ENCODE peak calls at places on chromosomes 3 and 15, in five cellular contexts. One of them, this sample, is unnamed.

GRCh38 chr3:45817788-45818523 is 21.6 kb upstream of the SLC6A20 start:
- DNase-seq in mesendoderm: no peak
- DNase-seq in neuronal stem cell: no peak
- DNase-seq in H1: no peak
- DNase-seq in mesenchymal stem cell: peak; percentile 94
- DNase-seq in this sample: no peak

GRCh38 chr3:64505419-64505818 is 182.4 kb downstream of the ADAMTS9 start:
- DNase-seq in mesendoderm: no peak
- DNase-seq in neuronal stem cell: no peak
- DNase-seq in H1: no peak
- DNase-seq in mesenchymal stem cell: no peak
- DNase-seq in this sample: no peak

GRCh38 chr3:77460326-77460725 is 420.4 kb downstream of the ROBO2 start:
- DNase-seq in mesendoderm: peak; percentile 27
- DNase-seq in neuronal stem cell: no peak
- DNase-seq in H1: no peak
- DNase-seq in mesenchymal stem cell: no peak
- DNase-seq in this sample: no peak

GRCh38 chr3:66110840-66111239 is 72.1 kb upstream of the MAGI1 start:
- DNase-seq in mesendoderm: peak; percentile 77
- DNase-seq in neuronal stem cell: no peak
- DNase-seq in H1: no peak
- DNase-seq in mesenchymal stem cell: no peak
- DNase-seq in this sample: peak; percentile 50

GRCh38 chr3:194235160-194235559 is 99.2 kb downstream of the HES1 start:
- DNase-seq in mesendoderm: no peak
- DNase-seq in neuronal stem cell: no peak
- DNase-seq in H1: peak; percentile 17
- DNase-seq in mesenchymal stem cell: no peak
- DNase-seq in this sample: no peak

GRCh38 chr15:34790121-34790520 is 5.2 kb downstream of the ACTC1 start:
- DNase-seq in mesendoderm: no peak
- DNase-seq in neuronal stem cell: no peak
- DNase-seq in H1: no peak
- DNase-seq in mesenchymal stem cell: no peak
- DNase-seq in this sample: no peak

GRCh38 chr15:60591491-60592385 is 112.8 kb upstream of the ICE2 start:
- DNase-seq in mesendoderm: peak; percentile 74
- DNase-seq in neuronal stem cell: peak; percentile 57
- DNase-seq in H1: peak; percentile 80
- DNase-seq in mesenchymal stem cell: peak; percentile 36
- DNase-seq in this sample: peak; percentile 61

GRCh38 chr3:138946554-138947302 is at the start of the genes FOXL2 and FOXL2NB:
- DNase-seq in mesendoderm: peak; percentile 87
- DNase-seq in neuronal stem cell: peak; percentile 57
- DNase-seq in H1: peak; percentile 79
- DNase-seq in mesenchymal stem cell: peak; percentile 47
- DNase-seq in this sample: peak; percentile 86

GRCh38 chr3:126104028-126104635 is 20.2 kb upstream of the SLC41A3 start:
- DNase-seq in mesendoderm: no peak
- DNase-seq in neuronal stem cell: no peak
- DNase-seq in H1: no peak
- DNase-seq in mesenchymal stem cell: no peak
- DNase-seq in this sample: no peak

GRCh38 chr3:185823280-185824044 is 1.4 kb downstream of the IGF2BP2 start:
- DNase-seq in mesendoderm: peak; percentile 60
- DNase-seq in neuronal stem cell: no peak
- DNase-seq in H1: peak; percentile 69
- DNase-seq in mesenchymal stem cell: peak; percentile 69
- DNase-seq in this sample: no peak

GRCh38 chr15:59438891-59439290 is 905 bp downstream of the FAM81A start:
- DNase-seq in mesendoderm: no peak
- DNase-seq in neuronal stem cell: no peak
- DNase-seq in H1: no peak
- DNase-seq in mesenchymal stem cell: peak; percentile 1
- DNase-seq in this sample: no peak

GRCh38 chr3:174101244-174101643 is 703.7 kb downstream of the NLGN1 start:
- DNase-seq in mesendoderm: no peak
- DNase-seq in neuronal stem cell: no peak
- DNase-seq in H1: no peak
- DNase-seq in mesenchymal stem cell: peak; percentile 41
- DNase-seq in this sample: no peak

GRCh38 chr3:63303238-63303637 is 25.1 kb downstream of the SYNPR start:
- DNase-seq in mesendoderm: no peak
- DNase-seq in neuronal stem cell: no peak
- DNase-seq in H1: no peak
- DNase-seq in mesenchymal stem cell: no peak
- DNase-seq in this sample: no peak

GRCh38 chr3:155064920-155065319 is 15.2 kb upstream of the MME start:
- DNase-seq in mesendoderm: no peak
- DNase-seq in neuronal stem cell: no peak
- DNase-seq in H1: no peak
- DNase-seq in mesenchymal stem cell: peak; percentile 65
- DNase-seq in this sample: no peak

GRCh38 chr3:128151758-128152274 is 1.5 kb upstream of the EEFSEC start:
- DNase-seq in mesendoderm: no peak
- DNase-seq in neuronal stem cell: no peak
- DNase-seq in H1: no peak
- DNase-seq in mesenchymal stem cell: no peak
- DNase-seq in this sample: no peak

GRCh38 chr3:45038096-45038455 is 12.0 kb downstream of the CLEC3B start:
- DNase-seq in mesendoderm: no peak
- DNase-seq in neuronal stem cell: no peak
- DNase-seq in H1: no peak
- DNase-seq in mesenchymal stem cell: no peak
- DNase-seq in this sample: no peak

GRCh38 chr3:62255758-62256157 is 117.6 kb downstream of the FEZF2 start:
- DNase-seq in mesendoderm: no peak
- DNase-seq in neuronal stem cell: no peak
- DNase-seq in H1: no peak
- DNase-seq in mesenchymal stem cell: no peak
- DNase-seq in this sample: no peak

GRCh38 chr3:40573985-40574384 is 49.2 kb downstream of the ZNF621 start:
- DNase-seq in mesendoderm: no peak
- DNase-seq in neuronal stem cell: no peak
- DNase-seq in H1: no peak
- DNase-seq in mesenchymal stem cell: no peak
- DNase-seq in this sample: no peak

GRCh38 chr15:63945838-63946298 is 100.4 kb downstream of the DAPK2 start:
- DNase-seq in mesendoderm: peak; percentile 7
- DNase-seq in neuronal stem cell: no peak
- DNase-seq in H1: peak; percentile 47
- DNase-seq in mesenchymal stem cell: no peak
- DNase-seq in this sample: peak; percentile 37

GRCh38 chr3:23004971-23005370 is 198.2 kb upstream of the UBE2E2 start:
- DNase-seq in mesendoderm: no peak
- DNase-seq in neuronal stem cell: no peak
- DNase-seq in H1: no peak
- DNase-seq in mesenchymal stem cell: peak; percentile 46
- DNase-seq in this sample: no peak

GRCh38 chr15:47390208-47390765 is 327.0 kb upstream of the SEMA6D start:
- DNase-seq in mesendoderm: no peak
- DNase-seq in neuronal stem cell: no peak
- DNase-seq in H1: no peak
- DNase-seq in mesenchymal stem cell: no peak
- DNase-seq in this sample: no peak

GRCh38 chr3:128523591-128523990 is 30.6 kb upstream of the GATA2 start:
- DNase-seq in mesendoderm: no peak
- DNase-seq in neuronal stem cell: no peak
- DNase-seq in H1: no peak
- DNase-seq in mesenchymal stem cell: no peak
- DNase-seq in this sample: no peak

GRCh38 chr3:196165850-196166249 is 45.4 kb downstream of the ZDHHC19 start:
- DNase-seq in mesendoderm: no peak
- DNase-seq in neuronal stem cell: no peak
- DNase-seq in H1: no peak
- DNase-seq in mesenchymal stem cell: no peak
- DNase-seq in this sample: no peak

GRCh38 chr15:63444607-63445006 is 59.8 kb upstream of the USP3 start:
- DNase-seq in mesendoderm: no peak
- DNase-seq in neuronal stem cell: no peak
- DNase-seq in H1: no peak
- DNase-seq in mesenchymal stem cell: no peak
- DNase-seq in this sample: no peak

GRCh38 chr15:54990793-54991192 is 205.9 kb downstream of the RSL24D1 start:
- DNase-seq in mesendoderm: peak; percentile 59
- DNase-seq in neuronal stem cell: no peak
- DNase-seq in H1: no peak
- DNase-seq in mesenchymal stem cell: no peak
- DNase-seq in this sample: no peak

GRCh38 chr3:85781806-85782205 is 823.0 kb downstream of the CADM2 start:
- DNase-seq in mesendoderm: no peak
- DNase-seq in neuronal stem cell: no peak
- DNase-seq in H1: no peak
- DNase-seq in mesenchymal stem cell: no peak
- DNase-seq in this sample: no peak

GRCh38 chr15:77066961-77067690 is 3.8 kb downstream of the TSPAN3 start:
- DNase-seq in mesendoderm: no peak
- DNase-seq in neuronal stem cell: no peak
- DNase-seq in H1: no peak
- DNase-seq in mesenchymal stem cell: peak; percentile 39
- DNase-seq in this sample: no peak

GRCh38 chr3:41638381-41638780 is 323.5 kb downstream of the ULK4 start:
- DNase-seq in mesendoderm: no peak
- DNase-seq in neuronal stem cell: no peak
- DNase-seq in H1: no peak
- DNase-seq in mesenchymal stem cell: no peak
- DNase-seq in this sample: no peak

GRCh38 chr3:119973276-119973675 is 121.0 kb downstream of the GSK3B start:
- DNase-seq in mesendoderm: peak; percentile 67
- DNase-seq in neuronal stem cell: no peak
- DNase-seq in H1: no peak
- DNase-seq in mesenchymal stem cell: no peak
- DNase-seq in this sample: no peak

GRCh38 chr15:92118162-92118935 is 264.8 kb downstream of the SLCO3A1 start:
- DNase-seq in mesendoderm: peak; percentile 73
- DNase-seq in neuronal stem cell: no peak
- DNase-seq in H1: no peak
- DNase-seq in mesenchymal stem cell: no peak
- DNase-seq in this sample: peak; percentile 65

GRCh38 chr15:68821190-68821897 is 649 bp upstream of the ANP32A start:
- DNase-seq in mesendoderm: no peak
- DNase-seq in neuronal stem cell: peak; percentile 20
- DNase-seq in H1: no peak
- DNase-seq in mesenchymal stem cell: peak; percentile 13
- DNase-seq in this sample: no peak
- H4K8ac ChIP-seq in mesendoderm: no peak overlapping the region
- H4K8ac ChIP-seq in neuronal stem cell: no peak overlapping the region
- H4K8ac ChIP-seq in H1: peak overlapping the region; percentile 57
- H4K8ac ChIP-seq in mesenchymal stem cell: no peak overlapping the region
- H4K8ac ChIP-seq in this sample: no peak overlapping the region

GRCh38 chr3:71636482-71636881 is 53.0 kb upstream of the FOXP1 start:
- DNase-seq in mesendoderm: no peak
- DNase-seq in neuronal stem cell: no peak
- DNase-seq in H1: no peak
- DNase-seq in mesenchymal stem cell: no peak
- DNase-seq in this sample: no peak
- H3K4me2 ChIP-seq in mesendoderm: no peak overlapping the region
- H3K4me2 ChIP-seq in neuronal stem cell: no peak overlapping the region
- H3K4me2 ChIP-seq in H1: no peak overlapping the region
- H3K4me2 ChIP-seq in mesenchymal stem cell: no peak overlapping the region
- H3K4me2 ChIP-seq in this sample: no peak overlapping the region

DNA sequence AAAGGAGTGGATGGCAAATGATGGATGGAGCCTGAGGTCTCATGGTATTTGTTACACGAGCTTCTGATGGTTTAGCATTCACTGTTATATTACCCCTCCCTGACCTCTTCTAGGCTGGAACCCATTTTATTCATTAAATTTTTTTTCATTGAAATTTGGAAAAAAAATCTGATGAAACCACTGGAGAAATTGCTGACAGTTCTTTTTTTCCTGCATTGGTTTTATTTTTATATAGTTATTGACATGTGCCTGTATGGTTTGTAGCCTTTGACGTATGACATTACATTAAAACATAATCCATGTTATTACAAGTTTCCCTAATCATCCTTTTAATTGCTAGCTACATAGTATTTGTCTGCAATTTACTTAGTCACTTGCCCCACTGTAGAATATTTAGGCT is 81.8 kb downstream of the CLDN11 start:
- DNase-seq in mesendoderm: no peak
- DNase-seq in neuronal stem cell: no peak
- DNase-seq in H1: no peak
- DNase-seq in mesenchymal stem cell: no peak
- DNase-seq in this sample: no peak
- H2AK5ac ChIP-seq in mesendoderm: no peak overlapping the region
- H2AK5ac ChIP-seq in neuronal stem cell: no peak overlapping the region
- H2AK5ac ChIP-seq in H1: no peak overlapping the region
- H2AK5ac ChIP-seq in mesenchymal stem cell: no peak overlapping the region
- H2AK5ac ChIP-seq in this sample: no peak overlapping the region

GRCh38 chr15:39124155-39124924 is 456.5 kb upstream of the THBS1 start:
- DNase-seq in mesendoderm: no peak
- DNase-seq in neuronal stem cell: no peak
- DNase-seq in H1: no peak
- DNase-seq in mesenchymal stem cell: no peak
- DNase-seq in this sample: no peak
- H4K8ac ChIP-seq in mesendoderm: no peak overlapping the region
- H4K8ac ChIP-seq in neuronal stem cell: no peak overlapping the region
- H4K8ac ChIP-seq in H1: no peak overlapping the region
- H4K8ac ChIP-seq in mesenchymal stem cell: peak overlapping the region; percentile 10
- H4K8ac ChIP-seq in this sample: no peak overlapping the region

GRCh38 chr15:73926191-73927002 is at the start of gene LOXL1:
- DNase-seq in mesendoderm: peak; percentile 90
- DNase-seq in neuronal stem cell: peak; percentile 64
- DNase-seq in H1: peak; percentile 80
- DNase-seq in mesenchymal stem cell: peak; percentile 92
- DNase-seq in this sample: peak; percentile 80
- H3K4me2 ChIP-seq in mesendoderm: peak within 1 kb of the TSS; percentile 95
- H3K4me2 ChIP-seq in neuronal stem cell: peak within 1 kb of the TSS; percentile 94
- H3K4me2 ChIP-seq in H1: peak within 1 kb of the TSS; percentile 87
- H3K4me2 ChIP-seq in mesenchymal stem cell: peak within 1 kb of the TSS; percentile 85
- H3K4me2 ChIP-seq in this sample: peak within 1 kb of the TSS; percentile 39

DNA sequence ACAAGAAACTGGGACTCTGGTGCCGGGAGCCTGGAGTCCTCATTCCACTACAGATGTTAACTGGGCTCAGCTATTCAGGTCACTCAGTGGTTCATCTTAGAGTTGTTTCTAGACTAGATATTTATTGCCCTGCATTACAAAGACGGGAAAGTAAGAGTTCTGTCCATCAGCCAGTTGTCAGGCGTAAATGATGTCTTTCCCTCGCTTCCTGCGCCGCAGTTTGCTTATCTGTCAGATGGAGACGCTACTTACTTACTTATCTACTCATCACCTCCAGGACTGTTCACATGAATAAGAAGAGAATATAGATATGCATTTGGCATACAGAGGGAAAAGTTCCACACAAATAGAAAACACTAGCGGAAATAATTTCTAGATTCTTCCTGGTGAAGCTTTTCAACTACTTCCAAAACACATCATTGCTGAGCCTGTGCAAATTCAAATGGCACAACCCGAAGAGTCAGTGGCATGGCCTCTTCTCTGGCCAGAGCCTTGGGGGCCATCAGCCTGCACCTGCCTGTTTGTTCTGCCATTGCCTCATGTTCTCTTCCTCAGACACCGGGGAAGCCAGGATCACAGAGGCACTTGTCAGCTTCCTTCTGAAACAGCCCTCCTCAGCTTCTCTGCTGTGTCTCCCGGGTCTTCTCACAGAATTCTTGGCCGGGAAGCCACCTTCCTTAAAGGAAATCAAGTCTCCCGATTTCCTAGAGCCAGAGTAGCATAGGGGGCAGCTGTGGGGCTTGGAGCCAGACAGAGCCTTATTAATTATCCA is 47.6 kb upstream of the CGNL1 start:
- DNase-seq in mesendoderm: no peak
- DNase-seq in neuronal stem cell: no peak
- DNase-seq in H1: no peak
- DNase-seq in mesenchymal stem cell: no peak
- DNase-seq in this sample: no peak
- H2AK5ac ChIP-seq in mesendoderm: no peak overlapping the region
- H2AK5ac ChIP-seq in neuronal stem cell: no peak overlapping the region
- H2AK5ac ChIP-seq in H1: no peak overlapping the region
- H2AK5ac ChIP-seq in mesenchymal stem cell: no peak overlapping the region
- H2AK5ac ChIP-seq in this sample: no peak overlapping the region

This sample was measured in H9.